ENCODE peak calls at places on chromosomes 12 and 14, in ten cellular contexts. T is CD4-positive, alpha-beta T cell; G is esophagus squamous epithelium; C is brain microvascular endothelial cell; Y is lower leg skin; D is WERI-Rb-1; Q is type B pancreatic cell; Z is AG09309; X is cardiac fibroblast; F is ovary. N is an unnamed sample.

GRCh38 chr14:53703457-53703856 is 253.2 kb downstream of the BMP4 start:
- DNase-seq in T (no peak), G (no peak), C (no peak), Y (no peak), D (no peak), Q (no peak), Z (no peak), X (no peak), F (no peak), N (no peak)

GRCh38 chr12:50506753-50507473 is 2.1 kb downstream of the DIP2B start:
- DNase-seq in T (no peak), G (no peak), C (no peak), Y (no peak), D (no peak), Q (no peak), Z (no peak), X (peak), F (no peak), N (no peak)

GRCh38 chr12:94761559-94761958 is 111.2 kb upstream of the TMCC3 start:
- DNase-seq in T (no peak), G (no peak), C (peak), Y (no peak), D (no peak), Q (no peak), Z (peak), X (peak), F (no peak), N (no peak)

GRCh38 chr14:61346793-61347192 is 25.4 kb downstream of the PRKCH start:
- DNase-seq in T (no peak), G (no peak), C (no peak), Y (no peak), D (no peak), Q (no peak), Z (no peak), X (peak), F (no peak), N (no peak)

GRCh38 chr14:39015360-39015961 is 87.6 kb downstream of the SEC23A start:
- DNase-seq in T (no peak), G (no peak), C (peak), Y (no peak), D (no peak), Q (no peak), Z (peak), X (peak), F (no peak), N (peak)

GRCh38 chr14:81855007-81855406 is 321.4 kb upstream of the SEL1L start:
- DNase-seq in T (no peak), G (no peak), C (no peak), Y (no peak), D (no peak), Q (no peak), Z (no peak), X (no peak), F (no peak), N (no peak)

GRCh38 chr14:94682736-94683135 is 70.5 kb downstream of the SERPINA3 start:
- DNase-seq in T (no peak), G (no peak), C (no peak), Y (peak), D (no peak), Q (no peak), Z (no peak), X (no peak), F (no peak), N (no peak)

GRCh38 chr14:57714487-57714899 is 151.4 kb downstream of the SLC35F4 start:
- DNase-seq in T (no peak), G (no peak), C (no peak), Y (no peak), D (peak), Q (no peak), Z (no peak), X (no peak), F (no peak), N (no peak)

GRCh38 chr12:68508536-68509050 is 102.1 kb upstream of the RAP1B start:
- DNase-seq in T (no peak), G (no peak), C (no peak), Y (no peak), D (no peak), Q (no peak), Z (no peak), X (no peak), F (no peak), N (no peak)

GRCh38 chr14:101033446-101034165 is 130.1 kb upstream of the RTL1 start:
- DNase-seq in T (no peak), G (no peak), C (no peak), Y (peak), D (no peak), Q (no peak), Z (no peak), X (no peak), F (peak), N (no peak)

GRCh38 chr12:30925607-30926242 is 823 bp upstream of the TSPAN11 start:
- DNase-seq in T (no peak), G (no peak), C (no peak), Y (no peak), D (peak), Q (no peak), Z (no peak), X (no peak), F (no peak), N (no peak)

GRCh38 chr14:72786377-72787350 is 107.2 kb downstream of the DPF3 start:
- DNase-seq in T (no peak), G (no peak), C (no peak), Y (peak), D (no peak), Q (peak), Z (no peak), X (no peak), F (no peak), N (no peak)

GRCh38 chr12:76633415-76633814 is 73.8 kb upstream of the OSBPL8 start:
- DNase-seq in T (no peak), G (no peak), C (no peak), Y (no peak), D (no peak), Q (no peak), Z (no peak), X (no peak), F (no peak), N (no peak)

GRCh38 chr12:100348657-100349454 is 8.0 kb upstream of the SLC17A8 start:
- DNase-seq in T (no peak), G (no peak), C (no peak), Y (no peak), D (no peak), Q (no peak), Z (no peak), X (peak), F (no peak), N (no peak)

GRCh38 chr12:74111688-74112360 is 425.8 kb upstream of the ATXN7L3B start:
- DNase-seq in T (no peak), G (no peak), C (peak), Y (no peak), D (peak), Q (no peak), Z (no peak), X (no peak), F (no peak), N (no peak)

GRCh38 chr12:30003321-30003720 is 219.6 kb upstream of the TMTC1 start:
- DNase-seq in T (no peak), G (no peak), C (no peak), Y (no peak), D (no peak), Q (no peak), Z (no peak), X (no peak), F (no peak), N (no peak)

GRCh38 chr12:28517101-28517500 is 326.8 kb downstream of the CCDC91 start:
- DNase-seq in T (no peak), G (no peak), C (no peak), Y (no peak), D (no peak), Q (no peak), Z (no peak), X (peak), F (no peak), N (no peak)

GRCh38 chr12:6827437-6827894 is 741 bp upstream of the P3H3 start:
- DNase-seq in T (peak), G (no peak), C (peak), Y (peak), D (peak), Q (no peak), Z (no peak), X (peak), F (peak), N (peak)

GRCh38 chr12:42086021-42086420 is 58.7 kb downstream of the GXYLT1 start:
- DNase-seq in T (no peak), G (no peak), C (no peak), Y (no peak), D (no peak), Q (no peak), Z (no peak), X (peak), F (no peak), N (no peak)

GRCh38 chr12:94458882-94459772 is 540 bp downstream of the CEP83 start:
- DNase-seq in T (no peak), G (no peak), C (peak), Y (no peak), D (no peak), Q (peak), Z (no peak), X (peak), F (no peak), N (peak)

GRCh38 chr14:99267871-99268775 is 3.9 kb downstream of the BCL11B start:
- DNase-seq in T (no peak), G (no peak), C (no peak), Y (peak), D (no peak), Q (no peak), Z (no peak), X (no peak), F (no peak), N (no peak)

GRCh38 chr14:27096091-27096490 is 498.3 kb upstream of the NOVA1 start:
- DNase-seq in T (no peak), G (no peak), C (no peak), Y (no peak), D (no peak), Q (no peak), Z (no peak), X (no peak), F (no peak), N (no peak)

GRCh38 chr12:6941267-6941666 is 2.3 kb upstream of the RNU7-1 start:
- DNase-seq in T (no peak), G (no peak), C (no peak), Y (peak), D (no peak), Q (no peak), Z (no peak), X (no peak), F (peak), N (no peak)

GRCh38 chr12:132477009-132477702 is 12.8 kb upstream of the FBRSL1 start:
- DNase-seq in T (no peak), G (no peak), C (no peak), Y (no peak), D (no peak), Q (no peak), Z (no peak), X (no peak), F (peak), N (no peak)

GRCh38 chr12:42372154-42372791 is 46.3 kb downstream of the PPHLN1 start:
- DNase-seq in T (no peak), G (no peak), C (peak), Y (no peak), D (peak), Q (no peak), Z (peak), X (peak), F (no peak), N (peak)

GRCh38 chr12:25384038-25384953 is 133.6 kb upstream of the KRAS start:
- DNase-seq in T (no peak), G (no peak), C (no peak), Y (peak), D (peak), Q (no peak), Z (no peak), X (no peak), F (no peak), N (no peak)

GRCh38 chr14:65077318-65077717 is 25.0 kb downstream of the MAX start:
- DNase-seq in T (no peak), G (no peak), C (no peak), Y (no peak), D (no peak), Q (no peak), Z (no peak), X (no peak), F (no peak), N (no peak)

GRCh38 chr12:113145720-113146551 is 3.6 kb upstream of the CFAP73 start:
- DNase-seq in T (no peak), G (no peak), C (no peak), Y (no peak), D (no peak), Q (no peak), Z (peak), X (peak), F (no peak), N (no peak)

DNA sequence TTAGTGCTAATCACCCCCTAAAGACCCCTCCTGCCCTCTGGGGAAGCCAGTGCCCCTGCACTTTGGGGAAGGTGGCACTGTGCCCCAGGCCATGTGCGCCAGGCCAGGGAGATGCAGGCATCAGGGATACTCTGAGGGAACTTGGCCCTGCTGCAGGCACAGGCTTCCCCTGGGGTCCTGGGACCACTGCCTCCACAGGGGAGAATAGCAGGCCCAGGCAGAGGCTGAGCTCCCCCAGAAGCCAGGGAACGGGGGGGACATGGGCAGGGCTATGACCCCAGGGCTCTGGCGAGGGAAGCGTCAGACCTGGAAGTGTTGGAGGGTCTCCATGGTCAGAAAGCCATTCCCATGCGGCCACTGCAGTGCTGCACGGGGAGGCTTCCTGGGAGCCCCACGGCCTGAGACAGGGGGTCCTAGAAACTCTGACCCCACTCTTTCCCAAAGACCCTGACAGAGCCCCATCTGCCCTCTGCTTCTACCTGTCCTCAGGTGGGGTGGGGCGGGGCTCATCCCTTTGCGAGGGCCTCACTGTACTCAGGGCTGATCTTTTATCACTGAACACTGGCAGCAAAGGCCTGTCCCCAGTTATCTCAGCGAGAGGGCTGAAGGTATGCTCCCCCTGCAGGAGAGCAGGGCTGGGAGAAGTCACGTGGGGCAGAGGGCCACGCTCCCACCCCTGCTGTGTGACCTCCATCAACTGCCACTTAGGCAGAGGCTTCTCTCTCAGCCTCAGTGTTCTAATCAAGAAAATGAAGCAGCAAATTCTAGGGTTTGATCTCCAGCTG is 160.0 kb downstream of the CALM1 start:
- DNase-seq in T (no peak), G (no peak), C (no peak), Y (no peak), D (no peak), Q (no peak), Z (no peak), X (no peak), F (no peak), N (no peak)
- TF ChIP-seq CTCF in T (no peak), G (no peak), C (peak), Y (no peak), D (no peak), Q (no peak), Z (no peak), X (no peak), F (no peak), N (no peak)

GRCh38 chr12:3207858-3208257 is 130.7 kb downstream of the TSPAN9 start:
- DNase-seq in T (no peak), G (no peak), C (no peak), Y (no peak), D (peak), Q (no peak), Z (no peak), X (no peak), F (no peak), N (no peak)
- TF ChIP-seq CTCF in T (no peak), G (peak), C (peak), Y (no peak), D (peak), Q (no peak), Z (no peak), X (peak), F (no peak), N (peak)

GRCh38 chr14:104870368-104871144 is 5.5 kb downstream of the CEP170B start:
- DNase-seq in T (peak), G (no peak), C (no peak), Y (no peak), D (peak), Q (no peak), Z (no peak), X (no peak), F (peak), N (no peak)
- TF ChIP-seq CTCF in T (peak), G (peak), C (peak), Y (no peak), D (peak), Q (peak), Z (peak), X (peak), F (no peak), N (peak)

GRCh38 chr14:31286456-31287293 is 79.1 kb upstream of the HECTD1 start:
- DNase-seq in T (no peak), G (no peak), C (no peak), Y (no peak), D (peak), Q (no peak), Z (no peak), X (no peak), F (no peak), N (no peak)
- TF ChIP-seq CTCF in T (peak), G (peak), C (peak), Y (peak), D (peak), Q (peak), Z (peak), X (peak), F (no peak), N (no peak)

GRCh38 chr14:93115069-93115919 is 431 bp downstream of the ITPK1 start:
- DNase-seq in T (peak), G (peak), C (peak), Y (peak), D (peak), Q (peak), Z (no peak), X (peak), F (peak), N (peak)
- TF ChIP-seq CTCF in T (no peak), G (peak), C (no peak), Y (no peak), D (no peak), Q (no peak), Z (no peak), X (no peak), F (no peak), N (no peak)

DNA sequence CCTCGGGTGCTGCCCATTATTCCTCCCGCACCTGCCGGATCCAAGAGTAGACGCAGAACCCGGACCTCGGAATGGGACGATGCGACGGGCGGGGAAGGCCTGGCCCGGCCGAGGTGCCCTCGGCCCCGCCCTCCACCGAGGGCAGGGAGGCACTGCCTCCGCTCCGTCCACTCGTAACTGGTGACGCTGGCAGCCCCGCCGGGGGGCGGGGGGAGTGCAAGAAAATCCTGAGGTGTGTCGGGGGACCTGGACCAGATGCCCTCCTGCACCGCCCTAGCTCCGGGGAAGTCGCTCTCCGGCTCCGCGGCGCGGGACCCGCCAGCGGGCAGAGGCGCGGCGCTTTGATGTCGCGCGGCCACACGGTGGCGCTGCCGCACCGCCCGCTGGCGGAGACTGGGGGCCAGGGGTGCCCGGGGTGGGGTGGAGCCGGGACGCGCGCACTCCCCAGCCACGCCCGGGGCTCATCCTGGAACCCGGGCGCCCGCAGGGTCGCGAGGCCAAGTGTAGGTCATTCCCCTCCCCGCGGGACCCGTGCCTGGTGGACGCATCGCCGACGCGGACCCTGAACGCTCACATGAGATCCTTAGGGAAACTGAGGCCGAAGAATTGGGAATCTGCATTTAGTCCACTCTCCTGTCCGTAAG is 202.8 kb downstream of the TTC8 start:
- DNase-seq in T (peak), G (no peak), C (no peak), Y (peak), D (peak), Q (no peak), Z (no peak), X (peak), F (peak), N (peak)
- TF ChIP-seq CTCF in T (peak), G (peak), C (peak), Y (no peak), D (peak), Q (peak), Z (peak), X (peak), F (peak), N (peak)

N was measured in GM20000.